ENCODE peak calls at places on chromosomes 4 and X, in six cellular contexts. K is GM06990; V is CD8-positive, alpha-beta T cell; S is neural progenitor cell; H is esophagus squamous epithelium; E is Peyer's patch. G is an unnamed sample. For H3K36me3, the result is how much of the 10 kb centered on the place peaks cover.

GRCh38 chr4:36255575-36255974 is 11.3 kb upstream of the ARAP2 start:
- DNase-seq in V (peak), K (peak), S (no peak), E (peak), H (no peak), G (no peak)

GRCh38 chr4:82890602-82890912 is 396 bp downstream of the SEC31A start:
- DNase-seq in K (no peak), H (no peak), E (no peak), V (no peak), S (no peak), G (peak)

GRCh38 chrX:133726211-133726630 is 259.2 kb downstream of the GPC3 start:
- DNase-seq in H (no peak), V (no peak), S (no peak), K (no peak), E (no peak), G (peak)

GRCh38 chr4:110352670-110353442 is 123.1 kb upstream of the ENPEP start:
- DNase-seq in V (no peak), E (no peak), S (no peak), K (no peak), H (no peak), G (no peak)

GRCh38 chr4:23153076-23153475 is 460.3 kb downstream of the GBA3 start:
- DNase-seq in K (no peak), H (no peak), E (no peak), V (no peak), S (no peak), G (no peak)

GRCh38 chr4:53908661-53909078 is 155.7 kb downstream of the CHIC2 start:
- DNase-seq in V (no peak), H (no peak), S (peak), K (peak), E (no peak), G (peak)

GRCh38 chr4:26319467-26320158 is 1.2 kb upstream of the RBPJ start:
- DNase-seq in H (peak), S (peak), E (peak), V (peak), K (peak), G (peak)

GRCh38 chr4:40627540-40627939 is 2.1 kb downstream of the RBM47 start:
- DNase-seq in E (no peak), H (no peak), V (no peak), S (no peak), K (no peak), G (peak)

GRCh38 chrX:143754183-143754582 is 33.6 kb upstream of the SPANXN2 start:
- DNase-seq in E (no peak), K (no peak), V (no peak), S (no peak), H (no peak), G (peak)

GRCh38 chrX:16699389-16699788 is 13.1 kb downstream of the CTPS2 start:
- DNase-seq in S (no peak), E (no peak), K (no peak), H (no peak), V (no peak), G (no peak)

GRCh38 chrX:16696956-16697355 is 15.5 kb downstream of the CTPS2 start:
- DNase-seq in K (no peak), V (no peak), E (no peak), S (no peak), H (no peak), G (no peak)

GRCh38 chrX:16700734-16701133 is 11.7 kb downstream of the CTPS2 start:
- DNase-seq in E (no peak), S (no peak), V (no peak), H (no peak), K (no peak), G (no peak)

GRCh38 chrX:16695079-16695676 is 17.3 kb downstream of the CTPS2 start:
- DNase-seq in K (no peak), E (peak), V (peak), S (peak), H (no peak), G (peak)
- TF ChIP-seq CTCF in K (peak), E (peak), V (peak), S (peak), H (peak), G (peak)

GRCh38 chr4:76305971-76306881 is at the start of gene STBD1:
- DNase-seq in E (no peak), S (peak), H (no peak), K (no peak), V (no peak), G (peak)

GRCh38 chr4:76309939-76310549 is 3.5 kb downstream of the STBD1 start:
- DNase-seq in S (no peak), E (no peak), V (no peak), K (no peak), H (no peak), G (no peak)

GRCh38 chr4:76308548-76308947 is 2.0 kb downstream of the STBD1 start:
- DNase-seq in K (no peak), S (no peak), V (no peak), E (no peak), H (no peak), G (no peak)

GRCh38 chr4:76306882-76307669 is 543 bp downstream of the STBD1 start:
- DNase-seq in K (no peak), S (peak), E (no peak), V (no peak), H (no peak), G (peak)

GRCh38 chr4:76307670-76308014 is 1.1 kb downstream of the STBD1 start:
- DNase-seq in E (no peak), H (no peak), K (no peak), S (no peak), V (no peak), G (no peak)
- H3K4me3 ChIP-seq in E (peak), H (peak), K (no peak), S (peak), V (no peak), G (peak)

DNA sequence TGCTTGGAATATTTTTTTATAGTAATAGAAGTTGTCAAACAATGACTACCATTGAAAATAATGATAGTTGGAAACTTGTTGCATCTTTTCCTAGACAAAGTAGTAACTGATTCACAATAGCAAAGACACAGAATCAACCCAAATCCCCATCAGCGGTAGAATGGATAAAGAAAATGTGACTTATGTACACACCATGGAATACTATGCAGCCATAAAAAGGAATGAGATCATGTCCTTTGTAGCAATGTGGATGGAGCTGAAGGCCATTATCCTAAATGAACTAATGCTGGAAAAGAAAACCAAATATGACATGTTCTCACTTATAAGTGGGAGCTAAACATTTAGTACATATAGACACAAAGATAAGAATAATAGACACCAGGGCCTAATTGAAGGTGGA is 49.7 kb downstream of the ATP10D start:
- DNase-seq in E (no peak), H (no peak), V (no peak), K (no peak), S (no peak), G (no peak)
- H3K36me3 ChIP-seq in E (under half), H (half or more), V (under half), K (under half), S (under half), G (under half)

DNA sequence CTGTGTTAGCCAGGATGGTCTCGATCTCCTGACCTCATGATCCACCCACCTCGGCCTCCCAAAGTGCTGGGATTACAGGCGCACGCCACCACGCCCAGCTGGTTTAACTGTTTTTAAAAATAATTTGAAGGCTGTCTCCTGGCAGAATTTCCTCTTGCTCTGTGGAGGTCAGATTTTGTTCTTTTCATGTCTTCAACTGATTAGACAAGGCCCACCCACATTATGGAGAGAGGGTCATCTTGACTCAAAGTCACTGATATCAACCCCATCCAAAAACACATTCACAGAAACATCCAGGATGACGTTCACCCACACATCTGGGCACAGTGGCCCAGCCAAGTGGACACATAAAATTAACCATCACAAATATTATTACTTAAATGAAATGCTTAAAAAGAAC is 365.4 kb downstream of the DHRSX start:
- DNase-seq in S (no peak), E (no peak), K (no peak), V (no peak), H (no peak), G (no peak)
- TF ChIP-seq CTCF in S (no peak), E (no peak), K (no peak), V (no peak), H (no peak), G (no peak)

GRCh38 chrX:136200466-136200865 is 50.7 kb downstream of the MAP7D3 start:
- DNase-seq in E (no peak), V (no peak), K (no peak), H (no peak), S (peak), G (no peak)
- H3K4me3 ChIP-seq in E (no peak), V (no peak), K (no peak), H (peak), S (no peak), G (no peak)

GRCh38 chr4:67678612-67679011 is 22.3 kb downstream of the UBA6 start:
- DNase-seq in V (no peak), K (no peak), E (no peak), H (no peak), S (no peak), G (no peak)
- H3K36me3 ChIP-seq in V (under half), K (under half), E (under half), H (half or more), S (under half), G (under half)

GRCh38 chr4:114378306-114378903 is 220.2 kb upstream of the UGT8 start:
- DNase-seq in S (no peak), E (no peak), H (no peak), K (no peak), V (no peak), G (peak)
- TF ChIP-seq CTCF in S (peak), E (no peak), H (peak), K (no peak), V (no peak), G (peak)

DNA sequence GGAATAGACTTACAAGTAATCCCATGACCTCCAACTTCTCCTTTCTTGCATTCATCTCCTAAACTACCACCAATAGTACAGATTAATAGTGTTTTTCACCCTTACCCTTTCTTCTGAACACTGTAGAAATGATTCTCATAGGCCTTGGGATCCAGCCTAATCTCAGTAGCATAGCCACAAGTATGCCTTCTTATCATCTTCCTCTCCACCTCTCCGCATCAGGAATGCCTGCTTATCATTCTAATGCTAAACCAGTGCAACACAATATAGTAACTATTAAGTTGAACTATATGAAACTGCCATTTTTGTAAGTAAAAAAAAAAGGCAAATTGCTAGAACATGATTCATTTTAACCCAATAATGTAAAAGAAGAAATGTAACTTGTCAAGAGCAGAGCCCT is 79.5 kb upstream of the IL2 start:
- DNase-seq in H (no peak), V (no peak), E (no peak), S (no peak), K (no peak), G (no peak)
- H3K4me3 ChIP-seq in H (no peak), V (no peak), E (no peak), S (no peak), K (no peak), G (no peak)

DNA sequence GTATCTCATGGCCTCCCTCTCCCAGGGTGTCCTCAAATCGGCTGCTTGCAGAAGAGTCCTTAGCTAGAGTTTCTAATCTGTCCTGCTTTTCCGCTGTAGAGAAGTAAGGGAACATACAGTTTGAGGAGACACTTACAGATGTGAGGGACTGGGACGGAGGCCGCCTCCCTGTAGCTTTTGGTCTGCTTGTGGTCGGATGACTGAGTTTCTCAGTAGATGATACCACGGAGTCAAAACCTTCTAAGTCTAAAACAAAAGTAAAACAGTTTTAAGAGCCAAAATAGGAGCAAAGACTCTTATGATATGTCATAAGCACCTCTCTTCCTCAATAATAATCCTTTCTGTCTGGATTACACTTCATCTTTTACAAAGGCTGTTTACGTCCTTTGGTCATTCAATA is 34.5 kb upstream of the MAP3K15 start:
- DNase-seq in H (no peak), V (no peak), K (no peak), E (no peak), S (no peak), G (no peak)
- H3K36me3 ChIP-seq in H (under half), V (under half), K (under half), E (under half), S (under half), G (under half)